ENCODE peak calls at places on chromosome 1, in seven cellular contexts. X is mucosa of descending colon; Q is body of pancreas; A is psoas muscle; J is HFF-Myc; S is CD8-positive, alpha-beta T cell; R is left lung. G is an unnamed sample.
A peak's percentile ranks its signal among the peaks of the same experiment; 100 is the strongest.

GRCh38 chr1:29272171-29272907 is 36.0 kb downstream of the PTPRU start:
- DNase-seq in X (no peak), Q (no peak), A (no peak), J (no peak), S (no peak), R (no peak), G (no peak)

GRCh38 chr1:218164930-218165686 is 120.0 kb upstream of the RRP15 start:
- DNase-seq in X (peak; percentile 44), Q (peak; percentile 13), A (peak; percentile 29), J (no peak), S (no peak), R (no peak), G (peak; percentile 2)

GRCh38 chr1:110672001-110672752 is 2.6 kb downstream of the KCNA3 start:
- DNase-seq in X (no peak), Q (no peak), A (no peak), J (peak; percentile 10), S (peak; percentile 81), R (no peak), G (no peak)

GRCh38 chr1:51512120-51512519 is 6.9 kb downstream of the EPS15 start:
- DNase-seq in X (no peak), Q (no peak), A (no peak), J (no peak), S (no peak), R (no peak), G (no peak)

GRCh38 chr1:4489486-4489885 is 164.9 kb upstream of the AJAP1 start:
- DNase-seq in X (no peak), Q (no peak), A (no peak), J (no peak), S (no peak), R (no peak), G (no peak)

GRCh38 chr1:78340006-78340405 is 150.8 kb upstream of the PTGFR start:
- DNase-seq in X (no peak), Q (no peak), A (no peak), J (no peak), S (no peak), R (no peak), G (peak; percentile 82)

GRCh38 chr1:244049142-244049968 is 1.7 kb upstream of the ZBTB18 start:
- DNase-seq in X (peak; percentile 70), Q (peak; percentile 73), A (peak; percentile 51), J (no peak), S (peak; percentile 82), R (peak; percentile 42), G (no peak)

GRCh38 chr1:89483010-89483756 is 41.4 kb upstream of the LRRC8B start:
- DNase-seq in X (no peak), Q (peak; percentile 71), A (peak; percentile 59), J (peak; percentile 61), S (peak; percentile 75), R (peak; percentile 63), G (peak; percentile 55)

GRCh38 chr1:33624991-33625870 is 152.8 kb downstream of the ZSCAN20 start:
- DNase-seq in X (no peak), Q (no peak), A (no peak), J (no peak), S (no peak), R (no peak), G (no peak)

GRCh38 chr1:25677193-25677773 is 60.7 kb downstream of the MAN1C1 start:
- DNase-seq in X (no peak), Q (no peak), A (no peak), J (no peak), S (peak; percentile 54), R (no peak), G (no peak)

GRCh38 chr1:26168410-26169167 is at the start of gene C1orf232:
- DNase-seq in X (no peak), Q (peak; percentile 41), A (peak; percentile 35), J (no peak), S (no peak), R (no peak), G (no peak)

GRCh38 chr1:100364731-100365130 is 12.4 kb downstream of the CDC14A start:
- DNase-seq in X (no peak), Q (no peak), A (no peak), J (no peak), S (no peak), R (no peak), G (no peak)

GRCh38 chr1:177585492-177586220 is 384.2 kb downstream of the SEC16B start:
- DNase-seq in X (no peak), Q (no peak), A (no peak), J (no peak), S (no peak), R (peak; percentile 43), G (no peak)

GRCh38 chr1:246587606-246588005 is 21.4 kb downstream of the CNST start:
- DNase-seq in X (no peak), Q (no peak), A (no peak), J (no peak), S (no peak), R (no peak), G (peak; percentile 34)

GRCh38 chr1:232335261-232335660 is 294.7 kb downstream of the SIPA1L2 start:
- DNase-seq in X (no peak), Q (no peak), A (no peak), J (no peak), S (peak; percentile 68), R (no peak), G (no peak)

GRCh38 chr1:94713472-94714141 is 106.5 kb upstream of the SLC44A3 start:
- DNase-seq in X (peak; percentile 91), Q (peak; percentile 52), A (peak; percentile 92), J (peak; percentile 96), S (no peak), R (peak; percentile 94), G (peak; percentile 95)

GRCh38 chr1:41870076-41870562 is 48.6 kb downstream of the HIVEP3 start:
- DNase-seq in X (no peak), Q (no peak), A (no peak), J (no peak), S (no peak), R (no peak), G (peak; percentile 81)

GRCh38 chr1:197614916-197615692 is 160.2 kb downstream of the DENND1B start:
- DNase-seq in X (no peak), Q (peak; percentile 35), A (no peak), J (peak; percentile 27), S (no peak), R (no peak), G (peak; percentile 18)

GRCh38 chr1:197808843-197809242 is 33.6 kb upstream of the DENND1B start:
- DNase-seq in X (no peak), Q (no peak), A (no peak), J (no peak), S (no peak), R (no peak), G (no peak)

GRCh38 chr1:68979891-68980290 is 483.0 kb upstream of the DEPDC1 start:
- DNase-seq in X (no peak), Q (no peak), A (no peak), J (no peak), S (no peak), R (no peak), G (no peak)

GRCh38 chr1:168199056-168199455 is 20.3 kb downstream of the TIPRL start:
- DNase-seq in X (no peak), Q (no peak), A (no peak), J (no peak), S (no peak), R (no peak), G (no peak)
- H3K4me3 ChIP-seq in X (no peak overlapping the region), Q (no peak overlapping the region), A (no peak overlapping the region), J (no peak overlapping the region), S (no peak overlapping the region), R (no peak overlapping the region), G (no peak overlapping the region)

DNA sequence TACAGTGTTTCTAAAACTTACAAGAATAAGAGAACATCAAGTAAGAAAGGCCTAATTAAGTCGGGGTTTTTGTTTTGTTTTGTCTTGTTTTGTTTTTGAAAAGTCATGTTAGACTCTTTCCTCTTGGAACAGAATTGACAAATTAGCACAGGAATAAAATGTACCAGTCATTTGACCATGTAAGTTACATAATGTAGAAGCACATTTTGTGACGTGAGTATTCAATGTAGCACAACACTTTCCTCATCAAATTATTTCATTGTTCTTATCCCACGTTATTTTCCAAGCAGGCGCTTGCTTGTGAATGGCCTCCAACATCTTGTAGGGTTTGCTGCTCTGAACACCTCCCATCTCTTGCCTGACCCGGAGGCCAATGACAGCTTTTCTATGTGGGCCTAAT is 34.7 kb upstream of the DNASE2B start:
- DNase-seq in X (no peak), Q (no peak), A (no peak), J (no peak), S (no peak), R (no peak), G (no peak)
- H3K4me3 ChIP-seq in X (no peak overlapping the region), Q (no peak overlapping the region), A (peak overlapping the region; percentile 48), J (no peak overlapping the region), S (no peak overlapping the region), R (no peak overlapping the region), G (no peak overlapping the region)

GRCh38 chr1:11858968-11859871 is 475 bp upstream of the NPPB start:
- DNase-seq in X (no peak), Q (peak; percentile 67), A (peak; percentile 67), J (no peak), S (peak; percentile 80), R (peak; percentile 55), G (peak; percentile 33)
- H3K4me3 ChIP-seq in X (no peak overlapping the region), Q (no peak overlapping the region), A (no peak overlapping the region), J (no peak overlapping the region), S (no peak overlapping the region), R (no peak overlapping the region), G (no peak overlapping the region)

GRCh38 chr1:206004269-206004800 is 1.1 kb upstream of the RAB7B start:
- DNase-seq in X (no peak), Q (no peak), A (no peak), J (no peak), S (no peak), R (no peak), G (no peak)
- H3K4me3 ChIP-seq in X (no peak overlapping the region), Q (no peak overlapping the region), A (no peak overlapping the region), J (no peak overlapping the region), S (no peak overlapping the region), R (no peak overlapping the region), G (no peak overlapping the region)

GRCh38 chr1:39692152-39693064 is 1.2 kb upstream of the HPCAL4 start:
- DNase-seq in X (peak; percentile 55), Q (peak; percentile 41), A (no peak), J (no peak), S (peak; percentile 37), R (peak; percentile 60), G (no peak)
- H3K4me3 ChIP-seq in X (no peak overlapping the region), Q (no peak overlapping the region), A (peak overlapping the region; percentile 53), J (no peak overlapping the region), S (peak overlapping the region; percentile 82), R (no peak overlapping the region), G (peak overlapping the region; percentile 10)